ENCODE peak calls at places on chromosomes 12 and 14, in four cellular contexts. One of them, this sample, is unnamed.

GRCh38 chr14:32327255-32327961 is 1.7 kb upstream of the AKAP6 start:
- DNase-seq in fibroblast of lung: no peak
- DNase-seq in foreskin fibroblast: no peak
- DNase-seq in aorta: no peak
- DNase-seq in this sample: no peak

GRCh38 chr12:76890407-76891143 is 11.8 kb upstream of the CSRP2 start:
- DNase-seq in fibroblast of lung: no peak
- DNase-seq in foreskin fibroblast: no peak
- DNase-seq in aorta: no peak
- DNase-seq in this sample: no peak

GRCh38 chr14:85528080-85528881 is 1.7 kb upstream of the FLRT2 start:
- DNase-seq in fibroblast of lung: peak
- DNase-seq in foreskin fibroblast: peak
- DNase-seq in aorta: no peak
- DNase-seq in this sample: peak

GRCh38 chr12:104974626-104975290 is 11.4 kb upstream of the NOPCHAP1 start:
- DNase-seq in fibroblast of lung: no peak
- DNase-seq in foreskin fibroblast: no peak
- DNase-seq in aorta: no peak
- DNase-seq in this sample: no peak

GRCh38 chr12:90801776-90802175 is 153.2 kb downstream of the CCER1 start:
- DNase-seq in fibroblast of lung: peak
- DNase-seq in foreskin fibroblast: peak
- DNase-seq in aorta: no peak
- DNase-seq in this sample: no peak

GRCh38 chr12:123269395-123269892 is 2.2 kb downstream of the CDK2AP1 start:
- DNase-seq in fibroblast of lung: peak
- DNase-seq in foreskin fibroblast: peak
- DNase-seq in aorta: peak
- DNase-seq in this sample: peak

GRCh38 chr14:100862277-100862676 is 36.4 kb downstream of the MEG3 start:
- DNase-seq in fibroblast of lung: peak
- DNase-seq in foreskin fibroblast: peak
- DNase-seq in aorta: peak
- DNase-seq in this sample: no peak

GRCh38 chr12:47776471-47777143 is 3.6 kb downstream of the SLC48A1 start:
- DNase-seq in fibroblast of lung: peak
- DNase-seq in foreskin fibroblast: no peak
- DNase-seq in aorta: no peak
- DNase-seq in this sample: no peak

GRCh38 chr12:48925218-48925871 is at the start of gene FKBP11:
- DNase-seq in fibroblast of lung: peak
- DNase-seq in foreskin fibroblast: peak
- DNase-seq in aorta: peak
- DNase-seq in this sample: peak

GRCh38 chr12:8156845-8157244 is at the start of gene ZNF705A:
- DNase-seq in fibroblast of lung: peak
- DNase-seq in foreskin fibroblast: peak
- DNase-seq in aorta: no peak
- DNase-seq in this sample: no peak

GRCh38 chr12:53241623-53242412 is 9.8 kb upstream of the RARG start:
- DNase-seq in fibroblast of lung: no peak
- DNase-seq in foreskin fibroblast: no peak
- DNase-seq in aorta: no peak
- DNase-seq in this sample: no peak

GRCh38 chr14:103555559-103556337 is 6.7 kb downstream of the BAG5 start:
- DNase-seq in fibroblast of lung: no peak
- DNase-seq in foreskin fibroblast: no peak
- DNase-seq in aorta: peak
- DNase-seq in this sample: peak

GRCh38 chr12:132003846-132004245 is 54.1 kb downstream of the EP400 start:
- DNase-seq in fibroblast of lung: peak
- DNase-seq in foreskin fibroblast: peak
- DNase-seq in aorta: no peak
- DNase-seq in this sample: no peak

GRCh38 chr14:70804556-70805162 is 4.7 kb downstream of the MAP3K9 start:
- DNase-seq in fibroblast of lung: peak
- DNase-seq in foreskin fibroblast: no peak
- DNase-seq in aorta: no peak
- DNase-seq in this sample: no peak

GRCh38 chr14:24741871-24742270 is 107.9 kb upstream of the GZMB start:
- DNase-seq in fibroblast of lung: peak
- DNase-seq in foreskin fibroblast: peak
- DNase-seq in aorta: no peak
- DNase-seq in this sample: no peak

GRCh38 chr14:24693941-24694507 is 60.0 kb upstream of the GZMB start:
- DNase-seq in fibroblast of lung: no peak
- DNase-seq in foreskin fibroblast: no peak
- DNase-seq in aorta: no peak
- DNase-seq in this sample: no peak

GRCh38 chr12:131795064-131795463 is 33.1 kb upstream of the MMP17 start:
- DNase-seq in fibroblast of lung: no peak
- DNase-seq in foreskin fibroblast: no peak
- DNase-seq in aorta: no peak
- DNase-seq in this sample: no peak

GRCh38 chr14:85516239-85517112 is 13.5 kb upstream of the FLRT2 start:
- DNase-seq in fibroblast of lung: peak
- DNase-seq in foreskin fibroblast: peak
- DNase-seq in aorta: no peak
- DNase-seq in this sample: no peak

GRCh38 chr14:60485057-60485599 is 735 bp downstream of the C14orf39 start:
- DNase-seq in fibroblast of lung: no peak
- DNase-seq in foreskin fibroblast: no peak
- DNase-seq in aorta: no peak
- DNase-seq in this sample: no peak

GRCh38 chr14:67722293-67722692 is 20.6 kb downstream of the RDH12 start:
- DNase-seq in fibroblast of lung: peak
- DNase-seq in foreskin fibroblast: peak
- DNase-seq in aorta: peak
- DNase-seq in this sample: no peak

GRCh38 chr12:49705479-49706267 is 1.5 kb downstream of the FMNL3 start:
- DNase-seq in fibroblast of lung: peak
- DNase-seq in foreskin fibroblast: peak
- DNase-seq in aorta: peak
- DNase-seq in this sample: no peak

GRCh38 chr12:131092911-131093901 is 139.5 kb downstream of the ADGRD1 start:
- DNase-seq in fibroblast of lung: no peak
- DNase-seq in foreskin fibroblast: no peak
- DNase-seq in aorta: peak
- DNase-seq in this sample: peak

GRCh38 chr12:49647280-49647679 is 23.9 kb downstream of the PRPF40B start:
- DNase-seq in fibroblast of lung: no peak
- DNase-seq in foreskin fibroblast: no peak
- DNase-seq in aorta: no peak
- DNase-seq in this sample: no peak

GRCh38 chr14:93007225-93007997 is 84.5 kb downstream of the CHGA start:
- DNase-seq in fibroblast of lung: peak
- DNase-seq in foreskin fibroblast: peak
- DNase-seq in aorta: peak
- DNase-seq in this sample: no peak

GRCh38 chr12:7989827-7990491 is 42.6 kb upstream of the FOXJ2 start:
- DNase-seq in fibroblast of lung: no peak
- DNase-seq in foreskin fibroblast: no peak
- DNase-seq in aorta: peak
- DNase-seq in this sample: no peak

GRCh38 chr14:101410126-101410525 is 151.2 kb upstream of the DIO3 start:
- DNase-seq in fibroblast of lung: no peak
- DNase-seq in foreskin fibroblast: no peak
- DNase-seq in aorta: no peak
- DNase-seq in this sample: no peak

GRCh38 chr12:62396750-62397149 is 69.9 kb upstream of the MON2 start:
- DNase-seq in fibroblast of lung: peak
- DNase-seq in foreskin fibroblast: no peak
- DNase-seq in aorta: no peak
- DNase-seq in this sample: no peak

GRCh38 chr12:13594731-13595514 is 386.5 kb downstream of the GRIN2B start:
- DNase-seq in fibroblast of lung: no peak
- DNase-seq in foreskin fibroblast: no peak
- DNase-seq in aorta: no peak
- DNase-seq in this sample: no peak

GRCh38 chr12:123085730-123086487 is 65.0 kb downstream of the PITPNM2 start:
- DNase-seq in fibroblast of lung: no peak
- DNase-seq in foreskin fibroblast: peak
- DNase-seq in aorta: peak
- DNase-seq in this sample: peak

DNA sequence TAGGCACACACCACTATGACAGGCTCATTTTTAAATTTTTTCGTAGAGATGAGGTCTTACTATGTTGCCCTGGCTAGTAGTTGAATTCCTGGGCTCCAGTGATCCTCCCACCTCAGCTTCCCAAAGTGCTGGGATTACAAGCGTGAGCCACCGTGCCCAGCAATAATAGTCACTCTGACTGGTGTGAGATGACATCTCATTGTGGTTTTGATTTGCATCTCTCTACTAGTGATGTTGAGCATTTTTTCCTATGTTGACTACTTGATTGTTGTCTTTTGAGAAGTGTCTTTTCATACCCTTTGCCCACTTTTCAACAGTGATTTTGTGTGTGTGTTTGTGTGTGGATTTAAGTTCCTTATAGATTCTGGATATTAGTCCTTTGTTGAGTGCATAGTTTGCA is 26.3 kb downstream of the ATP2A2 start:
- DNase-seq in fibroblast of lung: no peak
- DNase-seq in foreskin fibroblast: no peak
- DNase-seq in aorta: no peak
- DNase-seq in this sample: no peak
- H3K4me3 ChIP-seq in fibroblast of lung: no peak
- H3K4me3 ChIP-seq in foreskin fibroblast: no peak
- H3K4me3 ChIP-seq in aorta: no peak
- H3K4me3 ChIP-seq in this sample: no peak

DNA sequence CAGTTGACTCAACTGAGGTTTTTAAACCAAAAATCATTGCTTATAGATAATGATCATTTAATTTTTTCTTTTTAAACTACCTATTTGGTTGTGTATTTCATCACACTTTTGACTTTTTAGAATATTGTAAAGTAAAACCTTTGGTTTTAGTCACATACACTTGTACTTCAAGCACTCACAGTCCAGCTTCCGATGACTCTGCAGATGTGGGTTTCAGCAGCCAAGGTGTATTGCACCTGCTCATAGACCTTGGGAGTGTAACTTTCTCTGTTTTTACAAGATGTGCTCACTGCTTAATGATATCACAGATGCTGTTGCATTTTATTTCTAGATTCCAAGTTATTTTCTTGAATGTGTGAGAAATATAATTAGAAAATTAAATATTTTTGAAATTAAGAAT is 188.3 kb upstream of the SLC38A2 start:
- DNase-seq in fibroblast of lung: no peak
- DNase-seq in foreskin fibroblast: no peak
- DNase-seq in aorta: no peak
- DNase-seq in this sample: no peak
- H3K4me3 ChIP-seq in fibroblast of lung: no peak
- H3K4me3 ChIP-seq in foreskin fibroblast: no peak
- H3K4me3 ChIP-seq in aorta: no peak
- H3K4me3 ChIP-seq in this sample: no peak

GRCh38 chr12:113239288-113239771 is 18.1 kb downstream of the TPCN1 start:
- DNase-seq in fibroblast of lung: no peak
- DNase-seq in foreskin fibroblast: no peak
- DNase-seq in aorta: no peak
- DNase-seq in this sample: no peak
- H3K4me3 ChIP-seq in fibroblast of lung: no peak
- H3K4me3 ChIP-seq in foreskin fibroblast: no peak
- H3K4me3 ChIP-seq in aorta: no peak
- H3K4me3 ChIP-seq in this sample: no peak

DNA sequence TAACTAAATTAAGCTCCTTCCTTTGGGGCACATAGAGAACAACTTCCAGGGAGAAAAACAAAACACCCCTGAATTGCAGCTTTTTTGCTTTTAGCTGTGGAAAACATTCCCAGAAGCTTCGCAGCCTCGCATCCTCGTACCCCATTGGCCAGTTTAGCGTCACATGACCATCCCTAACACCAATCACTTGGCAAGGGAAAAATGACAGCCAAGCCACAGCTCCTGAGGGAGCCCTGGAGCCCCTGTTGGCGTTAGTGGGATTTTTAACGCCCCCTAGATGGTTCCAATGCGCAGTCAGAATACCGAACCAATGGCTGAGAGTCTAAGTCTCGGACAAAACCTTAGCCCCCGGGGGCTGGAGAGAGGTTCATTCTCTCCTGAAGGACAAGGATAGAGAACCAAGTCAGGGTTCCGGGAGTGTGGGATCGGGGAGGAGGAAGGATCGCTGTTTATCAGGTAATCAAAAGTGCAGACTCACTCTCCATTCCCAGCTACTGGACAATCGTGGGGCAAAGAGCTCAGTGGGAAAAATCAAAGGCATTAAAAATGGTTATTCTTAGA is 135.6 kb upstream of the HIF1A start:
- DNase-seq in fibroblast of lung: no peak
- DNase-seq in foreskin fibroblast: no peak
- DNase-seq in aorta: no peak
- DNase-seq in this sample: no peak
- H3K4me3 ChIP-seq in fibroblast of lung: no peak
- H3K4me3 ChIP-seq in foreskin fibroblast: no peak
- H3K4me3 ChIP-seq in aorta: no peak
- H3K4me3 ChIP-seq in this sample: no peak

GRCh38 chr14:99645545-99646505 is 896 bp downstream of the HHIPL1 start:
- DNase-seq in fibroblast of lung: no peak
- DNase-seq in foreskin fibroblast: no peak
- DNase-seq in aorta: no peak
- DNase-seq in this sample: no peak
- H3K4me3 ChIP-seq in fibroblast of lung: peak
- H3K4me3 ChIP-seq in foreskin fibroblast: peak
- H3K4me3 ChIP-seq in aorta: no peak
- H3K4me3 ChIP-seq in this sample: peak

GRCh38 chr12:101931498-101932326 is 54.3 kb downstream of the DRAM1 start:
- DNase-seq in fibroblast of lung: no peak
- DNase-seq in foreskin fibroblast: no peak
- DNase-seq in aorta: no peak
- DNase-seq in this sample: no peak
- H3K4me3 ChIP-seq in fibroblast of lung: no peak
- H3K4me3 ChIP-seq in foreskin fibroblast: no peak
- H3K4me3 ChIP-seq in aorta: no peak
- H3K4me3 ChIP-seq in this sample: no peak

DNA sequence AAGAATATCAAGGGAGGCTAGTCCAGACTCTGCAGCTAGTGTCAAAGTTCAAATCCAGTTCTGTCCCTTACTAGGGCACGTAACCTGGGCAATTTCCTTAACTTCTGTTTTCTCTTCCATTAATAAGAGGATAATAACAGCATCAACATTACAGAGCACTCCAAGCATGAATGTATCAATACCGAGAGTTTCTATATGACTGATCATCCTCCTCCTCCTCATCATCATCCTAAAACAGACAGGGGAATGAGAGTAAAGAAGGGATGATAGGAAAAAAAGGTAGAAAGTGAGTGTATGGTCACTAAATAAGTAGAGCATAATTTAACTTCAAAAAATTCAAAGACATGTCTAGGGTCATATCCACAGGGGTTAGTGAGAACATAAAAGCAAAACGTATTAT is 171.4 kb downstream of the NDUFA12 start:
- DNase-seq in fibroblast of lung: no peak
- DNase-seq in foreskin fibroblast: no peak
- DNase-seq in aorta: no peak
- DNase-seq in this sample: no peak
- H3K4me3 ChIP-seq in fibroblast of lung: no peak
- H3K4me3 ChIP-seq in foreskin fibroblast: no peak
- H3K4me3 ChIP-seq in aorta: no peak
- H3K4me3 ChIP-seq in this sample: no peak

This sample was measured in pancreas.